ENCODE peak calls at places on chromosomes 13 and 19, in eight cellular contexts. W is fibroblast of mammary gland; C is cardiac fibroblast; Q is NT2/D1; P is pancreas; G is neural progenitor cell; H is ovary; T is CD8-positive, alpha-beta T cell. X is an unnamed sample.

GRCh38 chr19:28737021-28737525 is 475.9 kb downstream of the UQCRFS1 start:
- DNase-seq in W (peak; percentile 57), H (no peak), Q (no peak), T (no peak), C (peak; percentile 76), G (peak; percentile 35), P (no peak), X (peak; percentile 32)

GRCh38 chr13:92461831-92462230 is 764.8 kb upstream of the GPC6 start:
- DNase-seq in P (no peak), H (no peak), T (no peak), G (no peak), Q (no peak), C (no peak), W (no peak), X (no peak)

GRCh38 chr13:83798731-83799130 is 83.5 kb downstream of the SLITRK1 start:
- DNase-seq in G (no peak), H (no peak), T (no peak), W (peak; percentile 22), C (no peak), Q (no peak), P (no peak), X (no peak)

GRCh38 chr19:2278504-2279158 is 3.3 kb downstream of the PEAK3 start:
- DNase-seq in H (no peak), Q (no peak), W (no peak), P (no peak), T (no peak), C (no peak), G (no peak), X (no peak)

GRCh38 chr13:19767966-19768365 is 14.8 kb downstream of the PSPC1 start:
- DNase-seq in C (no peak), G (no peak), T (no peak), P (no peak), W (no peak), Q (no peak), H (no peak), X (no peak)

GRCh38 chr13:48493851-48494250 is 39.0 kb downstream of the RCBTB2 start:
- DNase-seq in T (no peak), C (peak; percentile 49), P (no peak), Q (no peak), W (no peak), G (no peak), H (no peak), X (no peak)

GRCh38 chr13:113304121-113304520 is 7.1 kb downstream of the LAMP1 start:
- DNase-seq in P (no peak), Q (no peak), W (no peak), C (no peak), H (no peak), G (no peak), T (no peak), X (no peak)

GRCh38 chr19:10855879-10856522 is 7.8 kb downstream of the C19orf38 start:
- DNase-seq in T (no peak), C (peak; percentile 28), G (peak; percentile 44), P (no peak), W (no peak), H (no peak), Q (no peak), X (peak; percentile 51)

GRCh38 chr19:20926796-20927195 is 3.7 kb downstream of the ZNF85 start:
- DNase-seq in C (peak; percentile 3), W (peak; percentile 19), H (no peak), Q (no peak), T (no peak), P (no peak), G (no peak), X (peak; percentile 23)
- H3K4me3 ChIP-seq in C (no peak overlapping the region), W (no peak overlapping the region), H (no peak overlapping the region), Q (no peak overlapping the region), T (no peak overlapping the region), P (no peak overlapping the region), G (no peak overlapping the region), X (no peak overlapping the region)

DNA sequence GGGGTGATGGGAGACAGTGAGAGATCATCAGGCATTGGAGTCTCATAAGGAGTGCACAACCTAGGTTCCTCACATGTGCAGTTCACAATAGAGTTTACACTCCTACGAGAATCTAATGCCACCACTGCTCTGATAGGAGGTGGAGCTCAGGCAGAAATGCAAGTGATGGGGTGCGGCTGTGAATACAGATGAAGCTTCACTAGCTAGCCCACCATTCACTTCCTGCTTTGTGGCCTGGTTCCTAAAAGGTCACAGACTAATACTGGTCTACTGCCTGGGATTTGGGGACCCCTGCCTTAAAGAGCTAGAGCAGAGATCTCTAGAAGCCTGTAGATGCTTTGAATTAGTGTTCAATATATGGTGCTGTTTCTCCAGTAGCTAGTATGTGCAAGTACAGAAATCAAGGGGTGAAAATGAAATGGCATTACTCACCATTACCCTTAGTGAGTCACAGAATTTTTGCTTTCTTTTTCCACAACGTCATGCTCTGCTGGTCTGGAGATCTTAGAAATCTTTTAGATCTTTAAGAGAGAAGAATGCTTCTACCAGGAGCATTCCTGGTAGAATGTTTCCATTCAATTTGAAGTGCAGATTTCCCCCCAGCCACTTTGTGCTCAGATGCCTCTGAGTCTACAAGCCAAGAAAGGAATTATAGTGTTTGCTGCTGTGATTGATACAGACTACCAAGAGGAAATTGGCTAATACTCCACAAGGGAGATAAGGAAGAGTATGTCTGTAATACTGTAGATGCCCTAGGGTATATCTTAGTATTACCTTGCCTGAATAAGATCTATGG is 2301.2 kb downstream of the PCDH9 start:
- DNase-seq in Q (no peak), W (peak; percentile 45), C (peak; percentile 84), P (no peak), H (no peak), T (no peak), G (no peak), X (peak; percentile 22)
- H3K4me3 ChIP-seq in Q (no peak overlapping the region), W (no peak overlapping the region), C (peak overlapping the region; percentile 7), P (no peak overlapping the region), H (no peak overlapping the region), T (no peak overlapping the region), G (no peak overlapping the region), X (no peak overlapping the region)

GRCh38 chr19:38786572-38787265 is 2.3 kb upstream of the LGALS7B start:
- DNase-seq in Q (no peak), T (no peak), P (no peak), G (no peak), W (no peak), C (no peak), H (no peak), X (no peak)

GRCh38 chr19:38784224-38784623 is 4.8 kb upstream of the LGALS7B start:
- DNase-seq in W (no peak), H (no peak), Q (no peak), C (no peak), G (no peak), T (no peak), P (no peak), X (peak; percentile 18)

GRCh38 chr19:38792250-38793111 is 3.5 kb downstream of the LGALS7B start:
- DNase-seq in W (peak; percentile 18), Q (no peak), T (no peak), H (no peak), C (no peak), P (no peak), G (no peak), X (peak; percentile 21)

GRCh38 chr19:38785187-38785699 is 3.8 kb upstream of the LGALS7B start:
- DNase-seq in Q (no peak), H (no peak), P (no peak), T (no peak), G (no peak), W (no peak), C (no peak), X (no peak)

DNA sequence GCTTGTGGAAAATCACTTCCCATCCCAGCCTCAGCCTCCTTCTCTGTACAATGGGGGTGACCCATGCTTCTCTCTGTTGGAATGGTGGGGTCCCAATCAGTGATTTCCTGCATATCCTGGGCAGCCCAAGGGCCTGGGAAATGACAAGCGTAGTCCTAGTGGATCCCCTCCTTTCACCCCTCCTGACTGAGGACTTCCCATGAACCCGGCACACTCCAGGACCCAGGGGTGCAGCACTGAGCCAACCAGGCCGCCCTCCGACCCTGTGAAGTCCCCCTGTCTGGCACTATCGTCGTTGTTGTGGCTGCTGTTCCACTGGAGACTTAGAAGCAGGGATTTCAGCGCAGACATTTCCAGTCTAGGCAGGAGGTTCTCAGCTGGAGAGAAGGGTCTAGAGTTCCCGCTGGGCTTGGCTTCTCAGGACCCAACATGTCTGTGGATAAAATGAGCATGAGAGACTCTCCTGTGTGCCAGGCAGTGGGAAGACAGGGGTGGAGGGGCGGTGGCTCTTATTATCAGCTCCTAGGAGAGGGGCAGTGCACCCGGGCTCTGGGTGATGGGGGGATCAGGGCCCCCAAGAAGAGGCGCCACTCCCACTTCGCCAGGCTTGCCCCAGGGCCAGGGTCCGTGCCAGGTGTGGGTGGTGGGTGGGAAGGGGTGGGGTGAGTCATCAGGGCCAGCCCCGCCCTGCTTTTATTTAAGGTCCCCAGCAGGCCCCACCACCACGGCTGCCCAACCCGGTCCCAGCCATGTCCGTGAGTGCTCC is at the start of gene LGALS7B:
- DNase-seq in C (no peak), W (no peak), T (no peak), Q (no peak), P (no peak), G (no peak), H (no peak), X (no peak)
- H3K4me3 ChIP-seq in C (no peak within 1 kb of the TSS), W (no peak within 1 kb of the TSS), T (no peak within 1 kb of the TSS), Q (no peak within 1 kb of the TSS), P (no peak within 1 kb of the TSS), G (no peak within 1 kb of the TSS), H (no peak within 1 kb of the TSS), X (no peak within 1 kb of the TSS)

GRCh38 chr19:45154064-45154827 is 6.5 kb downstream of the NKPD1 start:
- DNase-seq in G (no peak), P (no peak), H (no peak), W (peak; percentile 96), C (peak; percentile 89), Q (no peak), T (no peak), X (peak; percentile 42)

GRCh38 chr19:45151821-45152503 is 8.8 kb downstream of the NKPD1 start:
- DNase-seq in P (no peak), T (no peak), Q (no peak), G (peak; percentile 21), W (no peak), C (no peak), H (no peak), X (no peak)

GRCh38 chr19:45150731-45151725 is 9.8 kb downstream of the NKPD1 start:
- DNase-seq in Q (no peak), H (no peak), P (no peak), W (no peak), T (no peak), C (no peak), G (no peak), X (no peak)

GRCh38 chr19:45153339-45154063 is 7.3 kb downstream of the NKPD1 start:
- DNase-seq in C (peak; percentile 34), G (peak; percentile 85), H (peak; percentile 51), Q (no peak), T (no peak), P (no peak), W (peak; percentile 56), X (peak; percentile 54)

DNA sequence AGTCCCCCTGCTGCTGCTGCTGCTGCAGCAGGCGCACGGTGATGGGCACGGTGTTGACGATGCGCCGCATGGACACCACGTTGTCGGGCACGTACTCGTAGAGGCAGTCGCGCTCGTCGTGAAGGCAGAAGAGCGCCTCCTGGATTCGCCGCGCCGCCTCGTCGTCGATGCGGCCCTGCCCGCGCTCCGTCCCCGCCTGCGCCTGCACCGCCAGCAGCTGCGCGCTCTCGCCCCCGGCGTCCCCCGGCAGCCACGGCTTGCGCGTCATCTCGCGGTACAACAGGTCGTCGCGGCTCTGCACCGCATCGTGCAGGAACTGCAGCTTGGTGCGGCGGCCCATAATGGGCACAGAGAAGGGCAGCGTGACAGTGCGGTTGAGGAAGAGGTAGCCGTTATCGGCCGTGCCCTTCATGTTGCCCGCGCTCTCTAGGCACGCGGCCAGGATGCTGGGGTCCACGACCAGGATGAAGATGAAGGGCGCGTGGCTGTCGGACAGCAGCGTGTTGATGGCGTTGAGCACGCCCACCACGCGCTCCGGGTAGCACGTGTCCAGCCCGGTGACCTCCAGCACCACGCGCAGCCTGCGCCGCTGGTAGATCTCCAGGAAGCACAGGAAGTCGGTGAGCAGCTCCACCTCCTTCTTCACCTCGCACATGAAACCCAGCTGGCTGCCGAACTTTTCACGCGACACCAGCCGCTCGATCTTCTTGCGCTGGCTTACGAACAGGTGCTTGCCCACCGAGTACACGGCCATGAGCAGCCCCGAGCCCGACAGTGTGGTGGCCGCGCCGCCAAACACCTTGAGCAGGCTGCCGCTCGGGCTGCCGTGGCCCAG is 8.1 kb downstream of the NKPD1 start:
- DNase-seq in W (peak; percentile 59), H (peak; percentile 48), G (peak; percentile 85), T (peak; percentile 14), Q (no peak), C (peak; percentile 54), P (no peak), X (peak; percentile 71)
- H3K4me3 ChIP-seq in W (no peak overlapping the region), H (peak overlapping the region; percentile 11), G (peak overlapping the region; percentile 43), T (peak overlapping the region; percentile 60), Q (no peak overlapping the region), C (peak overlapping the region; percentile 28), P (peak overlapping the region; percentile 13), X (no peak overlapping the region)